ENCODE peak calls at places on chromosomes 4 and X, in nine cellular contexts. A is SW 1271; U is glutamatergic neuron; O is T-helper 2 cell; N is activated T-cell treated with anti-CD3 and anti-CD28 coated beads for 4 hours; G is mucosa of descending colon; X is SHP77; I is activated naive CD4-positive, alpha-beta T cell treated with anti-CD3 and anti-CD28 coated beads for 36 hours; L is activated CD4-positive, alpha-beta T cell treated with anti-CD3 and anti-CD28 coated beads for 1 hour. M is an unnamed sample.

GRCh38 chr4:47488706-47489105 is 3.6 kb downstream of the ATP10D start:
- DNase-seq in A (no peak), O (no peak), X (no peak), U (no peak), L (no peak), G (no peak), I (no peak), N (no peak), M (no peak)

GRCh38 chr4:1870328-1870577 is 940 bp upstream of the NSD2 start:
- DNase-seq in I (peak; percentile 92), O (peak; percentile 72), G (peak; percentile 96), X (peak; percentile 17), U (peak; percentile 83), N (peak; percentile 72), L (peak; percentile 79), A (peak; percentile 82), M (peak; percentile 92)

GRCh38 chr4:99670409-99671073 is 12.9 kb upstream of the C4orf54 start:
- DNase-seq in G (no peak), I (no peak), A (no peak), X (no peak), O (no peak), U (no peak), L (no peak), N (no peak), M (no peak)

GRCh38 chr4:56051710-56052075 is 102.9 kb downstream of the CEP135 start:
- DNase-seq in X (no peak), O (no peak), I (no peak), U (no peak), N (no peak), L (no peak), G (no peak), A (no peak), M (no peak)

GRCh38 chr4:147498031-147498700 is 17.3 kb downstream of the EDNRA start:
- DNase-seq in U (no peak), X (no peak), A (no peak), G (no peak), I (no peak), L (no peak), O (no peak), N (no peak), M (no peak)

GRCh38 chr4:127732623-127733199 is 2.5 kb downstream of the SLC25A31 start:
- DNase-seq in X (peak; percentile 1), A (peak; percentile 50), O (no peak), I (no peak), N (no peak), L (no peak), U (no peak), G (no peak), M (no peak)

GRCh38 chr4:184102927-184103326 is 114.7 kb downstream of the ENPP6 start:
- DNase-seq in I (no peak), L (no peak), O (no peak), N (no peak), U (no peak), A (no peak), G (no peak), X (no peak), M (peak; percentile 79)

GRCh38 chr4:20037745-20038144 is 214.0 kb upstream of the SLIT2 start:
- DNase-seq in L (no peak), I (no peak), A (no peak), G (no peak), U (no peak), N (no peak), O (no peak), X (no peak), M (no peak)

GRCh38 chr4:73259552-73260140 is 1.0 kb upstream of the ANKRD17 start:
- DNase-seq in L (no peak), O (no peak), A (no peak), G (no peak), X (no peak), I (peak; percentile 41), U (no peak), N (peak; percentile 9), M (no peak)

GRCh38 chr4:4847011-4847410 is 12.5 kb upstream of the MSX1 start:
- DNase-seq in I (no peak), G (no peak), O (no peak), X (no peak), N (no peak), L (no peak), A (no peak), U (no peak), M (no peak)

GRCh38 chr4:37415845-37416369 is 171.4 kb downstream of the NWD2 start:
- DNase-seq in O (no peak), I (no peak), L (no peak), N (no peak), A (no peak), U (no peak), G (no peak), X (no peak), M (no peak)

GRCh38 chr4:179272282-179272681 is 1830.0 kb upstream of the AGA start:
- DNase-seq in U (no peak), X (no peak), G (no peak), I (no peak), L (no peak), O (no peak), N (no peak), A (no peak), M (no peak)

GRCh38 chr4:128521634-128522253 is 234.1 kb upstream of the PGRMC2 start:
- DNase-seq in A (no peak), X (no peak), O (no peak), I (no peak), L (no peak), U (no peak), G (no peak), N (no peak), M (no peak)

GRCh38 chr4:108738307-108738706 is 24.5 kb downstream of the ETNPPL start:
- DNase-seq in X (no peak), I (no peak), O (no peak), A (no peak), L (no peak), G (no peak), U (no peak), N (no peak), M (no peak)

GRCh38 chr4:66688674-66689073 is 856.6 kb downstream of the CENPC start:
- DNase-seq in O (no peak), X (peak; percentile 1), U (no peak), I (no peak), L (no peak), G (no peak), A (peak; percentile 42), N (no peak), M (no peak)

GRCh38 chr4:142925161-142925560 is 79.1 kb upstream of the INPP4B start:
- DNase-seq in N (no peak), O (no peak), U (no peak), G (no peak), I (no peak), A (no peak), L (no peak), X (no peak), M (no peak)

GRCh38 chr4:18536420-18536819 is 514.9 kb upstream of the LCORL start:
- DNase-seq in L (no peak), U (no peak), X (no peak), A (no peak), O (no peak), I (no peak), N (no peak), G (no peak), M (no peak)

GRCh38 chrX:17851854-17852253 is 9.2 kb downstream of the RAI2 start:
- DNase-seq in A (no peak), N (no peak), O (no peak), G (no peak), U (no peak), L (no peak), I (no peak), X (no peak), M (no peak)

GRCh38 chrX:65480960-65481359 is 53.6 kb downstream of the LAS1L start:
- DNase-seq in N (no peak), L (no peak), G (no peak), I (no peak), A (no peak), X (no peak), O (no peak), U (no peak), M (no peak)

GRCh38 chrX:70525733-70526132 is 81.1 kb downstream of the DLG3 start:
- DNase-seq in I (no peak), G (no peak), U (no peak), X (no peak), O (no peak), N (no peak), A (no peak), L (no peak), M (peak; percentile 91)

GRCh38 chrX:12974217-12974796 is 603 bp upstream of the TMSB4X start:
- DNase-seq in A (peak; percentile 22), I (peak; percentile 72), L (peak; percentile 23), G (peak; percentile 82), U (peak; percentile 67), X (no peak), O (no peak), N (no peak), M (peak; percentile 71)

GRCh38 chr4:26039950-26040349 is 125.9 kb downstream of the SMIM20 start:
- DNase-seq in A (no peak), G (no peak), U (no peak), N (no peak), L (no peak), X (no peak), O (no peak), I (no peak), M (no peak)

GRCh38 chr4:36325916-36326315 is 44.5 kb downstream of the DTHD1 start:
- DNase-seq in N (no peak), U (no peak), L (no peak), X (no peak), G (no peak), O (no peak), A (no peak), I (no peak), M (no peak)

GRCh38 chrX:56785442-56785841 is 56.4 kb downstream of the NBDY start:
- DNase-seq in O (no peak), U (no peak), N (no peak), I (no peak), L (no peak), X (no peak), A (no peak), G (no peak), M (peak; percentile 13)

GRCh38 chrX:105282077-105282476 is 61.6 kb upstream of the TEX13A start:
- DNase-seq in N (no peak), U (no peak), A (no peak), I (no peak), X (no peak), O (no peak), G (no peak), L (no peak), M (no peak)